ENCODE peak calls at places on chromosomes 13 and 19, in seven cellular contexts. G, H, I, S, V, P and U are unnamed samples.

GRCh38 chr19:4376991-4377781 is 23.2 kb downstream of the SH3GL1 start:
- DNase-seq in V (no peak), P (no peak), H (no peak), G (no peak), S (no peak), I (no peak), U (peak)

GRCh38 chr19:33063356-33064116 is 1.2 kb downstream of the RHPN2 start:
- DNase-seq in P (no peak), I (peak), S (peak), H (peak), G (no peak), V (peak), U (peak)

GRCh38 chr13:103188688-103189326 is 122.6 kb upstream of the SLC10A2 start:
- DNase-seq in I (no peak), P (peak), H (no peak), S (peak), G (no peak), V (peak), U (no peak)

GRCh38 chr19:21604941-21605548 is 99.6 kb downstream of the ZNF429 start:
- DNase-seq in S (no peak), P (no peak), G (no peak), I (no peak), H (no peak), V (no peak), U (no peak)

GRCh38 chr19:44939668-44940067 is 2.4 kb upstream of the APOC4 start:
- DNase-seq in S (no peak), V (no peak), I (no peak), G (no peak), P (no peak), H (no peak), U (no peak)

GRCh38 chr19:45187421-45188100 is 9.0 kb downstream of the BLOC1S3 start:
- DNase-seq in H (peak), P (peak), V (no peak), I (no peak), S (peak), G (no peak), U (no peak)

GRCh38 chr19:17598953-17599352 is 43.5 kb downstream of the COLGALT1 start:
- DNase-seq in V (no peak), I (no peak), H (no peak), P (no peak), S (no peak), G (no peak), U (no peak)

GRCh38 chr19:49929611-49930482 is 543 bp upstream of the NUP62 start:
- DNase-seq in V (peak), P (peak), I (peak), S (peak), G (peak), H (peak), U (peak)

GRCh38 chr13:34025746-34026145 is 207.8 kb downstream of the RFC3 start:
- DNase-seq in H (no peak), V (peak), G (no peak), I (no peak), P (no peak), S (no peak), U (peak)

DNA sequence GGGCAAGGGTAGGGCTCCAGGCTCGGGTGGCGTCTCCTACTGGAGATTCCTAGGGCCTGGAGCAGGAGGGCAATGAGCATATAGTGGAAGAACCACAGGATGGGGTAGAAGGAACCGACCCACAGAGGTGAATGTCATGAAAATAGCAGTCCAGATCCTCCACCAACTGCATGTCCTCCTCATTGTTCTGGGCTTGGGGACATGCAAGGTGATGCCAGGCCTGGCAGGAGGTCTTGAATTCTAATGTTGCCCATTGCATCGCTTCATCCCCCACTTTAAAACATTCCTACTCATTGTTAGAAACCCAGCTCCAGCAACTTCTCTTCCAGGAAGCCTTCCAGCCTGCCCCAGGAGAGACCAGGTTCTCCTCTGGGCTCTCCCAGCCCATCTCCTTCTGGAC is 49.4 kb downstream of the OR10H4 start:
- DNase-seq in S (no peak), P (no peak), H (no peak), I (no peak), G (no peak), V (no peak), U (no peak)
- H3K4ac ChIP-seq in S (no peak), P (no peak), H (no peak), I (no peak), G (no peak), V (no peak), U (no peak)

GRCh38 chr13:71591380-71591779 is 275.6 kb downstream of the DACH1 start:
- DNase-seq in S (peak), G (no peak), P (no peak), I (no peak), V (peak), H (no peak), U (no peak)
- H3K4ac ChIP-seq in S (no peak), G (no peak), P (no peak), I (no peak), V (no peak), H (no peak), U (no peak)

DNA sequence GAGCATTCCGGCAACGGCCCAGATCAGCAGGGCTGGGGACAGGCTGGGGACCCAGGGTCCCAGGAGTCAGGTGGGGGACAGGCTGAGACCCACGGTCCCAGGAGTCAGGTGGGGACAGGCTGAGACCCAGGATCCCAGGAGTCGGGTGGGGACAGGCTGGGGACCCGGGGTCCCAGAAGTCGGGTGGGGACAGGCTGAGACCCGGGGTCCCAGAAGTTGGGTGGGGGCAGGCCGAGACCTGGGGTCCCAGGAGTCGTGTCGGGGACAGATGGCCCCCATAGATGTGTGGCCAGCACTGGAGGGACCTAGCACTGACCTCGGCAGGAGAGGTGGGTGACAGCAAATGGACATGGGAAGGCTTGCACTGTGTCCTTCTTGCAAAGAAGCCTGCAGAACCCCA is 39.7 kb upstream of the SOX1 start:
- DNase-seq in P (no peak), V (no peak), H (no peak), G (no peak), I (no peak), S (no peak), U (no peak)
- H3K4ac ChIP-seq in P (no peak), V (no peak), H (no peak), G (no peak), I (no peak), S (no peak), U (no peak)

GRCh38 chr13:72656357-72656756 is 71.1 kb downstream of the MZT1 start:
- DNase-seq in P (no peak), G (no peak), I (no peak), S (no peak), H (no peak), V (no peak), U (no peak)
- H3K4ac ChIP-seq in P (no peak), G (no peak), I (no peak), S (no peak), H (no peak), V (no peak), U (no peak)

GRCh38 chr19:12701596-12702282 is 5.3 kb upstream of the FBXW9 start:
- DNase-seq in V (no peak), G (no peak), H (no peak), I (no peak), P (no peak), S (no peak), U (no peak)
- H3K4ac ChIP-seq in V (no peak), G (no peak), H (no peak), I (no peak), P (no peak), S (no peak), U (no peak)

GRCh38 chr19:48619692-48620565 is 623 bp downstream of the SPHK2 start:
- DNase-seq in P (no peak), I (no peak), S (no peak), H (peak), V (peak), G (no peak), U (no peak)

GRCh38 chr19:48616491-48617056 is 1.7 kb upstream of the FAM83E start:
- DNase-seq in P (no peak), H (peak), S (no peak), V (no peak), G (no peak), I (no peak), U (no peak)

GRCh38 chr19:48618916-48619691 is at the start of the genes RPL18 and SPHK2:
- DNase-seq in G (peak), V (peak), I (peak), S (peak), P (peak), H (peak), U (peak)

GRCh38 chr19:48617146-48617937 is 1.6 kb downstream of the RPL18 start:
- DNase-seq in G (no peak), V (no peak), P (no peak), I (no peak), S (no peak), H (peak), U (no peak)

GRCh38 chr19:48618278-48618915 is 581 bp downstream of the RPL18 start:
- DNase-seq in S (peak), P (no peak), V (no peak), H (no peak), G (no peak), I (no peak), U (no peak)
- H3K4ac ChIP-seq in S (peak), P (peak), V (peak), H (peak), G (peak), I (peak), U (peak)

GRCh38 chr13:94061316-94061715 is 418.2 kb downstream of the DCT start:
- DNase-seq in I (no peak), S (no peak), V (peak), G (no peak), P (no peak), H (no peak), U (peak)
- H3K4ac ChIP-seq in I (no peak), S (no peak), V (no peak), G (no peak), P (no peak), H (no peak), U (no peak)

GRCh38 chr13:60627071-60627686 is 230.2 kb downstream of the TDRD3 start:
- DNase-seq in V (peak), H (peak), G (peak), I (peak), S (peak), P (peak), U (peak)
- H3K4ac ChIP-seq in V (no peak), H (no peak), G (no peak), I (no peak), S (no peak), P (peak), U (no peak)

GRCh38 chr13:21076265-21076653 is 14.9 kb upstream of the LATS2 start:
- DNase-seq in V (no peak), I (no peak), H (peak), G (no peak), S (no peak), P (peak), U (no peak)

GRCh38 chr13:21077360-21078353 is 16.3 kb upstream of the LATS2 start:
- DNase-seq in I (no peak), H (peak), G (no peak), P (no peak), V (no peak), S (no peak), U (no peak)

GRCh38 chr13:21071894-21072293 is 10.5 kb upstream of the LATS2 start:
- DNase-seq in V (no peak), S (no peak), H (no peak), P (no peak), G (no peak), I (no peak), U (no peak)

GRCh38 chr13:21075303-21076264 is 14.2 kb upstream of the LATS2 start:
- DNase-seq in S (peak), P (peak), G (no peak), I (no peak), H (peak), V (peak), U (no peak)

GRCh38 chr13:21074601-21075302 is 13.4 kb upstream of the LATS2 start:
- DNase-seq in I (no peak), S (no peak), P (peak), V (peak), G (no peak), H (no peak), U (no peak)
- H3K4ac ChIP-seq in I (no peak), S (no peak), P (no peak), V (no peak), G (no peak), H (no peak), U (peak)

DNA sequence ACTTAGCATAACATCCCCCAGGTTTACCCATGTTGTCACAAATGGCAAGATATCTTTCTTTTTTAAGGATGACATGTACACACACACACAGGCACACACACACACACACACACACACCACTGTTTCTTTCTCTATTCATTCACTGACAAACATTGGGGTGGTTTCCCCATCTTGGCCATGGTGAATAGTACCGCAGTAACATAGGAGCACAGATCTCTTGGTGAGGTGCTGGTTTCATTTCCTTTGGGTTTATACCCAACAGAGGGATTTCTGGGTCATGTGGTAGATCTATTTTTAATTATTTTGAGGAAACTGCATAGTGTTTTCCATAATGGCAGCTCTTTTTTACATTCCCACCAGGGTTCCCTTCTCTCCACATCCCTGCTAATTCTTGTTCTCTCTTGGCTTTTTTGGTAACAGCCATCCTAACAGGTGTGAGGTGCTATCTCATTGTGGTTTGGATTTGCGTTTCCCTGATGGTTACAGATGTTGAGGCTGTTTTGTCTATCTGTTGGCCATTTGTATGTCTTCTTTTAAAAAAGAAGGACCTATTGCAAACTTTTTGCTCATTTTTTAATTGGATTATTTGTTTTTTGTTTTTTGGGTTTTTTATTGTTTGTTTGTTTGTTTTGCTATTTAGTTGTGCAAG is 251.7 kb upstream of the IRS2 start:
- DNase-seq in G (no peak), H (no peak), P (no peak), V (no peak), I (no peak), S (no peak), U (no peak)
- H3K4ac ChIP-seq in G (no peak), H (no peak), P (no peak), V (no peak), I (no peak), S (no peak), U (no peak)